ENCODE peak calls at places on chromosomes 11 and 22, in ten cellular contexts. R is A549, E is right lobe of liver, U is HCT116, M is thyroid gland, S is upper lobe of left lung, L is prostate gland, N is Peyer's patch, A is tibial nerve, Y is stomach. O is an unnamed sample.

GRCh38 chr22:40006641-40007040 is 11.9 kb downstream of the FAM83F start:
- DNase-seq in S (no peak), M (peak; percentile 47), R (no peak), A (no peak), E (no peak), Y (no peak), U (no peak), L (no peak), N (no peak), O (no peak)

GRCh38 chr11:43723617-43724016 is 43.1 kb downstream of the HSD17B12 start:
- DNase-seq in N (no peak), R (no peak), S (no peak), A (no peak), E (no peak), L (no peak), M (no peak), Y (no peak), U (no peak), O (no peak)

GRCh38 chr11:40716344-40717178 is 742.9 kb downstream of the LRRC4C start:
- DNase-seq in L (no peak), U (no peak), S (no peak), R (no peak), E (no peak), M (no peak), A (no peak), N (no peak), Y (no peak), O (no peak)

GRCh38 chr22:50274311-50274710 is 4.1 kb upstream of the MAPK11 start:
- DNase-seq in R (peak; percentile 38), E (peak; percentile 81), N (peak; percentile 77), U (no peak), M (peak; percentile 71), L (peak; percentile 57), S (no peak), Y (peak; percentile 66), A (no peak), O (peak; percentile 58)

GRCh38 chr22:38203090-38203810 is 1.5 kb downstream of the MAFF start:
- DNase-seq in N (peak; percentile 89), U (no peak), L (peak; percentile 78), E (peak; percentile 83), A (no peak), S (peak; percentile 86), R (no peak), Y (peak; percentile 85), M (peak; percentile 87), O (peak; percentile 67)

GRCh38 chr11:43837879-43838278 is 42.8 kb upstream of the ALKBH3 start:
- DNase-seq in S (no peak), U (no peak), Y (no peak), A (no peak), N (no peak), L (no peak), M (no peak), E (no peak), R (no peak), O (no peak)

GRCh38 chr22:30020511-30020910 is 59.8 kb upstream of the HORMAD2 start:
- DNase-seq in S (no peak), N (no peak), M (peak; percentile 21), A (no peak), R (no peak), Y (no peak), U (no peak), E (no peak), L (no peak), O (no peak)

GRCh38 chr11:43941257-43941879 is 1.1 kb upstream of the C11orf96 start:
- DNase-seq in A (no peak), M (no peak), S (no peak), U (no peak), N (no peak), R (no peak), Y (no peak), L (no peak), E (no peak), O (peak; percentile 32)

GRCh38 chr11:11841605-11842425 is at the start of gene USP47:
- DNase-seq in E (peak; percentile 92), L (peak; percentile 87), Y (peak; percentile 92), U (peak; percentile 76), N (peak; percentile 96), R (peak; percentile 77), M (peak; percentile 90), S (peak; percentile 88), A (peak; percentile 90), O (peak; percentile 87)

GRCh38 chr11:11844272-11844671 is 2.5 kb downstream of the USP47 start:
- DNase-seq in Y (no peak), M (no peak), N (no peak), E (no peak), L (no peak), R (no peak), A (no peak), S (no peak), U (no peak), O (no peak)

GRCh38 chr11:11842426-11843008 is 745 bp downstream of the USP47 start:
- DNase-seq in U (peak; percentile 53), E (peak; percentile 64), N (peak; percentile 78), M (peak; percentile 51), Y (peak; percentile 62), R (peak; percentile 66), L (peak; percentile 62), S (peak; percentile 73), A (no peak), O (no peak)

GRCh38 chr11:11843642-11844041 is 1.9 kb downstream of the USP47 start:
- DNase-seq in Y (no peak), R (no peak), S (no peak), E (no peak), N (no peak), U (no peak), M (no peak), L (no peak), A (no peak), O (no peak)

DNA sequence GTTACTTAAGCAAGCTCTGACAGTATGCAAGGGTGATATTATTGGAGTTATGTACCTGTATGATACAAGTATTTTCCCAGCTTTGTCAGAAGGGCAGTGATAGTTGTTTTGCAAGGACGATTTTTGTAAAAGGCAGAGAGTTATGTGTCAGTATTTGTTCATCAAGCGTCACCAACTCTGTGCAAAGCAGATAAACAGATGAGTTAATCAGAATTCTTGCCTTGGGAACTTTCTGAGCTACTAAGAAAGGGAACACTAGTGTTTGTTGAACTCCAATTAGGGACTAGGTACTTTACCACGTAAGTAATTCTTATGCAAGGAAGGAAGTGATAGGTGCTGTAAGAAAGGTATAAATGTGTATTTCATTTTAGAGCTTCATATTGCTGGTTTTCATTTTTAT is 1.5 kb downstream of the USP47 start:
- DNase-seq in Y (no peak), E (no peak), S (no peak), N (no peak), M (no peak), R (peak; percentile 19), U (no peak), L (peak; percentile 15), A (no peak), O (no peak)
- TF ChIP-seq POLR2A in Y (no peak), E (peak; percentile 50), S (no peak), N (peak; percentile 23), M (no peak), R (no peak), U (no peak), L (peak; percentile 40), A (peak; percentile 53), O (no peak)

GRCh38 chr22:17924076-17924475 is 100.3 kb downstream of the MICAL3 start:
- DNase-seq in U (no peak), M (peak; percentile 32), E (no peak), R (no peak), N (peak; percentile 23), L (no peak), Y (no peak), S (no peak), A (no peak), O (no peak)

GRCh38 chr22:17924735-17925727 is 99.3 kb downstream of the MICAL3 start:
- DNase-seq in S (no peak), E (no peak), Y (peak; percentile 60), M (peak; percentile 31), L (no peak), A (no peak), U (no peak), N (peak; percentile 17), R (no peak), O (peak; percentile 13)

GRCh38 chr22:17921871-17922821 is 102.2 kb downstream of the MICAL3 start:
- DNase-seq in R (no peak), A (no peak), U (no peak), M (peak; percentile 84), S (peak; percentile 45), E (peak; percentile 79), Y (no peak), L (peak; percentile 74), N (peak; percentile 42), O (no peak)

GRCh38 chr22:17920992-17921650 is 103.2 kb downstream of the MICAL3 start:
- DNase-seq in L (no peak), R (no peak), Y (no peak), S (no peak), M (no peak), N (no peak), A (no peak), U (no peak), E (no peak), O (no peak)

DNA sequence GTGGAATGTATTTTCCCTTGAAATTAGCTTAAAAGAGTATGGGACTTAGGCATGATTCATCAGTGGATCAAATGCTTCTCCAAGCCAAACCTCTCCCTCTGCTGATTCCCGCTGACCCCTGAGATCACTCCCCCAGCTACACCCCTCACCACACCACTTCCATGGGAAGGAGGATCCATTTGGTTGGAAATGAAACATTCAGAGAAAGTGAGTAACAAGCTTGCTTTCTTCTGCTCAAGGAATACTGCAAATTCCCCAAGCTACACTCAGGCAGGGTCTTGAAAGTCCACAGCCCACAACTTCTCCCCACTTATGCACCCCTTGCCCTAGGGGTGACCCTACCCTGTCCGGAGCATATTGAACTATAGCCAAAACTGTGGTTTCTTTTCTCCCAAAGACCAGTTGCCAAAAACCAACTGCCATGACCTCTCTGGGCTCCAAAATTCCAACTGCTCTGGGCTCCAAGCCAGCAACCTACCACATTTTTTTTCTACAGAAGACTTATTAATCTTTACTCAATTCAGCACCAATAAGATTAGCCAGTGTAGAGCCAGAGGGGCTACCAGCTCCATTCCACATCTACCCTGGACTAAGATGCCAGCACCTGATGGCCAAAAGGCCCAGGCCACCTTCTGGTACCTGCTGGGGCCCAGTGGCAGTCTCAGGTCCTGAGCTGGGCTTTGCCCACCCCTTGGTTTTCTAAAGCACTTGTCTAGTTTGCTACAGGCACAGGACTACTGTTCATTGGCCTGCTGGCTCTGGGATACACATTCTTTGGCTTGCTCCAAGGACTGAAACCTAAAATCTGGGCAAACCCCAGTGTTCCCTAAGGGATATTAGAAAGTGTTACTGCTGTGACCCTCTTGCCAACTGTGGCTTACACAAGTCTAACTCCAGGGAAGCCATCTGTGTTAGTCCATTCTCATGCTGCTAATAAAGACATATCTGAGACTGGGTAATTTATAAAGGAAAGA is 101.1 kb downstream of the MICAL3 start:
- DNase-seq in Y (no peak), R (no peak), S (no peak), U (no peak), E (peak; percentile 60), L (no peak), A (no peak), M (peak; percentile 75), N (peak; percentile 34), O (peak; percentile 18)
- H3K27ac ChIP-seq in Y (no peak overlapping the region), R (peak overlapping the region; percentile 63), S (peak overlapping the region; percentile 1), U (no peak overlapping the region), E (peak overlapping the region; percentile 81), L (peak overlapping the region; percentile 82), A (no peak overlapping the region), M (peak overlapping the region; percentile 92), N (no peak overlapping the region), O (peak overlapping the region; percentile 9)

GRCh38 chr11:4186464-4187054 is 92.0 kb downstream of the RRM1 start:
- DNase-seq in N (no peak), R (no peak), S (no peak), U (no peak), L (no peak), E (no peak), Y (no peak), M (no peak), A (no peak), O (no peak)
- H3K4me3 ChIP-seq in N (peak overlapping the region; percentile 65), R (peak overlapping the region; percentile 77), S (peak overlapping the region; percentile 73), U (no peak overlapping the region), L (peak overlapping the region; percentile 51), E (peak overlapping the region; percentile 57), Y (peak overlapping the region; percentile 86), M (peak overlapping the region; percentile 43), A (no peak overlapping the region), O (peak overlapping the region; percentile 27)

GRCh38 chr11:62646825-62647608 is 604 bp upstream of the GANAB start:
- DNase-seq in Y (no peak), A (no peak), S (no peak), L (no peak), N (no peak), R (no peak), E (no peak), M (no peak), U (no peak), O (no peak)
- TF ChIP-seq POLR2A in Y (no peak), A (no peak), S (no peak), L (no peak), N (no peak), R (no peak), E (no peak), M (no peak), U (no peak), O (no peak)